ENCODE peak calls at places on chromosomes 16 and 17, in eight cellular contexts. P, Y, E, I, Z, O, L and T are unnamed samples.

GRCh38 chr17:11644265-11645212 is 46.3 kb downstream of the DNAH9 start:
- DNase-seq in Y (peak), P (peak), Z (peak), O (no peak), I (peak), L (peak), E (peak), T (peak)

GRCh38 chr16:50306287-50306686 is 39.9 kb downstream of the ADCY7 start:
- DNase-seq in Z (no peak), E (no peak), I (peak), L (no peak), P (peak), Y (no peak), O (no peak), T (no peak)

GRCh38 chr17:74875155-74875969 is 2.6 kb upstream of the FDXR start:
- DNase-seq in I (peak), L (no peak), Z (no peak), E (no peak), O (no peak), P (no peak), Y (no peak), T (no peak)

GRCh38 chr17:49696233-49696761 is 11.5 kb downstream of the SLC35B1 start:
- DNase-seq in Z (no peak), I (no peak), Y (no peak), O (no peak), L (no peak), P (no peak), E (no peak), T (no peak)

GRCh38 chr17:79645777-79646088 is 34.9 kb upstream of the RBFOX3 start:
- DNase-seq in Y (no peak), Z (no peak), P (no peak), E (no peak), L (no peak), I (no peak), O (no peak), T (no peak)

GRCh38 chr16:4376126-4376819 is 4.6 kb downstream of the VASN start:
- DNase-seq in E (no peak), O (peak), L (no peak), Y (peak), P (peak), Z (peak), I (peak), T (no peak)

GRCh38 chr16:57128787-57129389 is 36.5 kb downstream of the CPNE2 start:
- DNase-seq in P (no peak), I (no peak), Y (no peak), O (no peak), L (no peak), E (peak), Z (no peak), T (no peak)

GRCh38 chr17:56913000-56913866 is 616 bp downstream of the TRIM25 start:
- DNase-seq in P (no peak), Z (no peak), Y (peak), E (no peak), O (no peak), I (peak), L (no peak), T (no peak)

GRCh38 chr16:49095539-49095938 is 186.1 kb downstream of the CBLN1 start:
- DNase-seq in P (no peak), Z (no peak), O (no peak), E (no peak), L (no peak), Y (no peak), I (no peak), T (no peak)

GRCh38 chr17:45428954-45429337 is 3.7 kb downstream of the ARHGAP27 start:
- DNase-seq in P (no peak), Y (no peak), O (no peak), L (no peak), I (no peak), Z (no peak), E (no peak), T (no peak)

GRCh38 chr17:68399638-68400403 is 57.5 kb downstream of the WIPI1 start:
- DNase-seq in L (no peak), P (no peak), O (no peak), Z (no peak), I (no peak), Y (peak), E (no peak), T (no peak)

GRCh38 chr16:72985148-72985882 is 62.6 kb downstream of the ZFHX3 start:
- DNase-seq in Y (peak), O (no peak), L (no peak), P (no peak), E (no peak), I (no peak), Z (peak), T (no peak)

GRCh38 chr17:79704691-79705090 is 26.1 kb upstream of the ENPP7 start:
- DNase-seq in L (no peak), E (no peak), P (no peak), O (no peak), Z (no peak), I (no peak), Y (no peak), T (no peak)

GRCh38 chr17:15914400-15915165 is 30.3 kb upstream of the ADORA2B start:
- DNase-seq in E (no peak), I (no peak), P (no peak), Y (peak), Z (no peak), O (no peak), L (no peak), T (no peak)

GRCh38 chr16:11413907-11414595 is 68.8 kb downstream of the RMI2 start:
- DNase-seq in L (no peak), P (no peak), Y (no peak), O (no peak), E (no peak), I (no peak), Z (no peak), T (no peak)

GRCh38 chr17:1939979-1940809 is 84.9 kb downstream of the RTN4RL1 start:
- DNase-seq in L (no peak), Z (no peak), I (no peak), P (no peak), O (no peak), E (no peak), Y (no peak), T (no peak)

GRCh38 chr17:78342438-78343098 is 17.3 kb downstream of the SOCS3 start:
- DNase-seq in I (no peak), Y (peak), Z (peak), L (no peak), O (no peak), E (no peak), P (peak), T (no peak)

GRCh38 chr16:51989637-51990230 is 557.2 kb downstream of the TOX3 start:
- DNase-seq in I (no peak), E (no peak), Z (no peak), L (no peak), Y (no peak), O (no peak), P (no peak), T (peak)

GRCh38 chr17:55134486-55135157 is 130.1 kb upstream of the HLF start:
- DNase-seq in L (no peak), E (no peak), P (no peak), O (no peak), Y (peak), Z (no peak), I (no peak), T (no peak)

GRCh38 chr16:23863511-23864422 is 28.0 kb downstream of the PRKCB start:
- DNase-seq in O (no peak), Y (no peak), L (peak), I (no peak), Z (no peak), E (no peak), P (no peak), T (no peak)

GRCh38 chr16:4351880-4352279 is 759 bp upstream of the PAM16 start:
- DNase-seq in Y (peak), P (no peak), L (peak), O (no peak), E (no peak), Z (no peak), I (no peak), T (no peak)

GRCh38 chr17:19979917-19980770 is 2.5 kb upstream of the AKAP10 start:
- DNase-seq in O (no peak), L (no peak), I (no peak), P (peak), Y (no peak), Z (peak), E (no peak), T (no peak)

GRCh38 chr17:81713004-81713555 is 996 bp downstream of the SLC25A10 start:
- DNase-seq in O (no peak), E (no peak), P (peak), L (peak), Z (no peak), Y (peak), I (peak), T (no peak)

GRCh38 chr17:31266042-31266441 is 31.0 kb downstream of the OMG start:
- DNase-seq in Y (no peak), P (no peak), E (peak), Z (no peak), I (no peak), L (no peak), O (no peak), T (no peak)

GRCh38 chr17:62870581-62870964 is 62.5 kb upstream of the MARCHF10 start:
- DNase-seq in Z (no peak), O (no peak), L (no peak), Y (no peak), P (no peak), I (no peak), E (no peak), T (no peak)

GRCh38 chr16:21190599-21190998 is 20.8 kb downstream of the ZP2 start:
- DNase-seq in E (no peak), L (no peak), I (no peak), Y (peak), Z (no peak), P (no peak), O (no peak), T (no peak)

GRCh38 chr16:29820271-29820701 is at the start of gene MVP:
- DNase-seq in I (peak), Z (peak), E (peak), L (no peak), O (no peak), Y (peak), P (peak), T (no peak)

GRCh38 chr17:50664788-50665458 is 30.2 kb downstream of the ABCC3 start:
- DNase-seq in L (peak), E (no peak), I (no peak), Y (no peak), O (no peak), P (no peak), Z (no peak), T (no peak)

GRCh38 chr17:29393451-29393850 is 3.3 kb downstream of the TAOK1 start:
- DNase-seq in O (no peak), I (no peak), P (no peak), Y (peak), L (no peak), E (no peak), Z (no peak), T (no peak)

GRCh38 chr17:61285483-61286320 is 113.9 kb upstream of the TBX2 start:
- DNase-seq in P (no peak), O (peak), Y (peak), Z (no peak), I (no peak), L (no peak), E (no peak), T (peak)

DNA sequence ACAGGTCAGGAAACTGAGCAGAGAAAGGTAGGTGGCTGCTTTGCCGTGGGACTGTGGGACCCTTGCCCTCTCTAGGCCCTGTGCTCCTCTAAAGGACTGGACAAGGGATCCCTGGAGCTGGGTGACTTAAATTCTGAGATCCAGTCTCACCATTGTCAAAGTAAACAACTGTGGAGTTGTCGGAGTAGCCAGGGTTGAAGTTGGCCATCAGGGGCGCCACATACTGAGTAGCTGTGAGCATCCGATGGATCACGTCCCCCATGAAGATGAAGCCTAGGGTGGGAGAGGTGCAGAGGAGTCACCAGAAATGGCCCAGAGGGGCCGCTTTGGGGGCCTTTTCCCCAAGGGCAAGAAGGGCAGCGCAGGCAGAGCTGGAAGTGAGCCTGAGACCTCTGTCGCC is 43.5 kb downstream of the PLXDC1 start:
- DNase-seq in Y (no peak), Z (no peak), L (no peak), P (no peak), E (no peak), O (no peak), I (no peak), T (no peak)
- H3K27ac ChIP-seq in Y (no peak), Z (no peak), L (no peak), P (no peak), E (no peak), O (no peak), I (no peak), T (no peak)

GRCh38 chr16:84585472-84585871 is 32.4 kb downstream of the COTL1 start:
- DNase-seq in O (no peak), P (no peak), L (no peak), Z (no peak), I (no peak), Y (no peak), E (no peak), T (no peak)
- H3K27ac ChIP-seq in O (no peak), P (no peak), L (no peak), Z (no peak), I (no peak), Y (no peak), E (no peak), T (no peak)

DNA sequence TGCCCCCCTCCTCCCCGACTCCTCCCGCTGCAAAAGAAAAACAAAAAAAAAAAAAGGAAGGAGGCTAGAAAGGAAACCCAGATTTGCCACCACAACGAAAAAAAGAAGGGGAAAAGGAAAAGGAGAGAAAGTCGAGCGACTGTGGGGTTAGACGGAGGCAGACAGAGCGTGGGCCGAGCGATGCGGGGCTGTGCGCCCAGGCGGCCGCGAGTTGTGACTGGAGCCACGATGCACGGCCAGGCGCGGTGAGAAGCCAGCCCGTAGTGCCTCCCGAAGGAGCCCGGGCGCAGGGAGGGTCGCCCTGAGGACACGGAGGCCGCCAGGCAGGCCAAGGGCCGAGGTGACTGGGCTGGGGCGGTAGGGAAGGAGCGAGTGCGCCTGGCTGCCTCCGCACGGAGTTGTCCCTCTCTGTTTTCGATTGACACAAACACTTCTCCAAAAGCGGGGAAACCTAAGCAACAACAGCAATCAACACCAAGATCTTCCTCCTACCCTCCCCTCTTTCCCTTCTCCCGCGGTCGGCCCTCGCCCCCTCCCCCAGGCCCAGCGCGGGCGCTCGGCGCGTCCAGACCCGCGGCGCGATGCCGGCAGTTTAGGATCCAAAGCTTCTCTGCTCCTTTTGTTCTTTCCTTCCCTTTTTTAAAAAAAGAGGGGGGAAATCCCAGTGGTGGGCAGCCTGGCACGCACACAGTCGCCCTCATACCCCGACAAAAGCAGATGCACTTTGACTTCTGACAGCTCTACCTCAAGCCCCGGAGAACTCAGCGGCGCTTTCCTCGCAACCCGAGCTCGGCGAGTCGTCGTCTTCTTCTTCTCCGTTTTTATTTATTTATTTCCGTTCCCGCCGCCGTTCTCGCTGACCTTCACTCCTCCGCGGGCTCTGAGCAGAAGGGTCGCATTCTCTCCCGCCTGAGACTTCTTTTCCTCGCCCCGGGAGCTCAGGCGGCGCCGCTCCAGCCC is at the start of gene LHX1:
- DNase-seq in Y (no peak), E (no peak), Z (no peak), P (no peak), I (no peak), O (no peak), L (no peak), T (no peak)
- H3K27ac ChIP-seq in Y (no peak), E (no peak), Z (no peak), P (no peak), I (no peak), O (no peak), L (no peak), T (no peak)

DNA sequence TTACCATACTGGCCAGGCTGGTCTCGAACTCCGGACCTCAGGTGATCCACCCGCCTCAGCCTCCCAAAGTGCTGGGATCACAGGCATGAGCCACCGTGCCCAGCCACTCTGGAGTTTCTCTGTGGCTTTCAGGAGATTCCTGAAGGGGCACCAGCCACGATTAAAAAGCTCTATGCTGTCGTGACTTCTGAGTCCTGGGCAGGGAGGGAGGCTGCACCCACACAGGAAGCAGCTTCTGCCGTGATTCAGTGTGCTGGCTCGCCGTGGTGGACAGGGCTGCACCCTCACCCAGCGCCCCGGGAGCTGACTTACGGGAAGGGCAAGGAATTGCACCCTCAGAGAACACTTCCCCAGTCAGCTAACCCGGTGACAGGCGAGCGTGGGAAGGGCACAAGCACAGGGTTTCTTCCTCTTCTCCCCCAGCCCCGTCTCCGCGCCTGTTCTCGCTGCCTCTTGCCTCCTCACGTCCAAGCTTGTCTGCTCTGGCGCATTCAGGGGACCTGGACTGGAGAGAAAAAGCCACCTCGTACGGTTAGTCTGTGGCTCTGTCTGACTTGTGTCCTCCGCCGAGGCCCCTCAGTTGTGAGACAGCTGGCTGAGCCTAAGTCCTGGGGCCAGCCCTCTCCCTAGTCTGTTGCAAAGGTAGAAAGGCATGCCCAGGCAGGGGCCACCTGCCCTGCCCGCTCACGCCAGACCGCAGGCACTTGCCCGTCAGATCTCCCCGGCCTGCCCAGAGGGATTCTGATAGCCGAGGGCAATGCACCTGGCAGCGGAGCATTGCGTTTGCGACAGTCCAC is 145.0 kb downstream of the SEC14L1 start:
- DNase-seq in P (no peak), Y (peak), O (peak), I (no peak), Z (peak), E (no peak), L (peak), T (peak)
- H3K27ac ChIP-seq in P (no peak), Y (peak), O (peak), I (peak), Z (no peak), E (no peak), L (peak), T (peak)

DNA sequence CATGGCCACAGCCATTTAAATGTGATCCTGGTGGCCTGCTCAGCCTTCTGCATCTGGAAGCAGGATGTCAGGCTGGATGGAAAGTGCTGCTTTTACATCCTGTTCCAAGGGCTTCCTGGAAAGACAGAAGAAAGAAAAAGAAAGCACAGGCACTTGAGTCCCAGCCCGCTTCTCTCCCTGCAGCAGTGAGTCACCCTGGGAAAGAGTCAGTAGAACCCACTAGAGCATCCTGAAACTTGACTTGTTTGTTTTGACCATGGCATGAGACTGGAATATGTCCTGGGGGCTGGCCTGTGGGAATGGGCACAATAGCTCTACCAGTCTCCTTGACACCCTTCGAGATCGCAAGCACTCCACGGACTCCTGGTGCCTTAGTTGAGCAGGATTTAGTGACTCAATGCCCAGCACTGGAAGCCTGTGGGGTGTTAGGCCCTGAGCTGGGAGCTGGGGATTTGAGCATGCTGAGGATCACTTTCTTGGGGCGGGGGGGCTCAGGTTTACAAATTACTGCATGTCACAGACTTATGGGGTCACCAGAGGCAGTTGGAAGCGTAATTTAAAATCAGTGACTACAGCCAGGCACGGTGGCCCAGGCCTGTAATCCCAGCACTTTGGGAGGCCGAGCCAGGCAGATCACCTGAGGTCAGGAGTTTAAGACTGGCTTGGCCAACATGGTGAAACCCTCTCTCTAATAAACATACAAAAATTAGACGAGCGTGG is 22.1 kb upstream of the GNA13 start:
- DNase-seq in P (no peak), Y (peak), O (no peak), Z (no peak), E (no peak), L (no peak), I (no peak), T (no peak)
- H3K27ac ChIP-seq in P (no peak), Y (no peak), O (peak), Z (no peak), E (no peak), L (no peak), I (no peak), T (no peak)

GRCh38 chr16:2457267-2457666 is 2.6 kb upstream of the TEDC2 start:
- DNase-seq in L (no peak), Y (no peak), P (peak), I (no peak), O (no peak), E (no peak), Z (no peak), T (no peak)
- H3K27ac ChIP-seq in L (no peak), Y (no peak), P (no peak), I (no peak), O (no peak), E (no peak), Z (no peak), T (no peak)

DNA sequence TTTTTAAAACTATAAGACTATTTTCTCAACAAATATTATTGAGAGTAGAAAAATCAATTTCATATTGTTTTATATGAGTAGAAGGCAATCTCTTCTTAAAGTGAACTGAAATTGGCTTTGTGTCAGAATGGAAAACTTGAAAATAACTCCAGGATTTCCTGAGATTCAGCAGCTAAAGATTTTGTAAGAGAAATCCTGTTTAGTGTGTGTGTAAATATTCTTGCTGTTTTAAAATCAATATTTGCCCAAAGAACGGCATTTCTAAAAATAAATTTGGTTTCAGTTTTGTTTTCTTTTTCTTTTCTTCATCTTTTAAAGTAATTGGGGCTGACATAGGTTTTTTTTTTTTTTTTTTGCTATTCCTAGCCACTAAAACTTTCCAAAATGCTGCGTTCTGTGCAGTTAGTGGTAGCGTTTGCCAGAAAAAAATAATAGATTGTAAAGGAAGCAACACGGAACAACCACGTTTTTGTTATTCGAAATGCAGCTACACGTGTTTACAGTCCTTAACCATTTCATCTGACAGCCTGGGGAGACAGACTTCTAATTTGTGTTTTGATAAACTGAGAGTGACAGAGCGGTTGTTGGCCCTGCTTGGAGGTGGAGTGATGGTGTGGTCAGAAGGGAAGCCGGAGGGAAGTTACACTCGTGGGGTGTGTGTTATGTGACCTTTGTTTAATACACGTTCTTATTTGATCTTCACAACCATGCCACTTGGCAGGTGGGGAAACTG is 21.6 kb upstream of the SMPD3 start:
- DNase-seq in I (no peak), Y (no peak), Z (no peak), P (no peak), L (no peak), O (no peak), E (no peak), T (no peak)
- H3K27ac ChIP-seq in I (peak), Y (no peak), Z (no peak), P (no peak), L (no peak), O (no peak), E (peak), T (no peak)